ENCODE peak calls at places on chromosomes 3 and 15, in seven cellular contexts. One of them, this sample, is unnamed.

GRCh38 chr3:177374323-177374722 is 177.0 kb upstream of the TBL1XR1 start:
- DNase-seq in Daoy: no peak
- DNase-seq in nephron progenitor cell: no peak
- DNase-seq in T-cell: no peak
- DNase-seq in substantia nigra: no peak
- DNase-seq in SK-N-SH: no peak
- DNase-seq in activated CD8-positive, alpha-beta memory T cell treated with anti-CD3 and anti-CD28 coated beads, Interleukin-2, amount 10 ng/mL, durations not matched to agents 7 days and 5 days: no peak
- DNase-seq in this sample: no peak

GRCh38 chr15:87672309-87672897 is 584.1 kb downstream of the NTRK3 start:
- DNase-seq in Daoy: peak; percentile 6
- DNase-seq in nephron progenitor cell: peak; percentile 54
- DNase-seq in T-cell: no peak
- DNase-seq in substantia nigra: no peak
- DNase-seq in SK-N-SH: peak; percentile 27
- DNase-seq in activated CD8-positive, alpha-beta memory T cell treated with anti-CD3 and anti-CD28 coated beads, Interleukin-2, amount 10 ng/mL, durations not matched to agents 7 days and 5 days: no peak
- DNase-seq in this sample: no peak

GRCh38 chr3:55664387-55664786 is 177.3 kb upstream of the WNT5A start:
- DNase-seq in Daoy: no peak
- DNase-seq in nephron progenitor cell: peak; percentile 37
- DNase-seq in T-cell: peak; percentile 28
- DNase-seq in substantia nigra: no peak
- DNase-seq in SK-N-SH: no peak
- DNase-seq in activated CD8-positive, alpha-beta memory T cell treated with anti-CD3 and anti-CD28 coated beads, Interleukin-2, amount 10 ng/mL, durations not matched to agents 7 days and 5 days: no peak
- DNase-seq in this sample: no peak

GRCh38 chr15:40328711-40329240 is 5.3 kb downstream of the INAFM2 start:
- DNase-seq in Daoy: no peak
- DNase-seq in nephron progenitor cell: no peak
- DNase-seq in T-cell: no peak
- DNase-seq in substantia nigra: no peak
- DNase-seq in SK-N-SH: no peak
- DNase-seq in activated CD8-positive, alpha-beta memory T cell treated with anti-CD3 and anti-CD28 coated beads, Interleukin-2, amount 10 ng/mL, durations not matched to agents 7 days and 5 days: no peak
- DNase-seq in this sample: no peak

GRCh38 chr15:62977952-62978811 is 64.4 kb upstream of the TPM1 start:
- DNase-seq in Daoy: peak; percentile 72
- DNase-seq in nephron progenitor cell: no peak
- DNase-seq in T-cell: no peak
- DNase-seq in substantia nigra: no peak
- DNase-seq in SK-N-SH: no peak
- DNase-seq in activated CD8-positive, alpha-beta memory T cell treated with anti-CD3 and anti-CD28 coated beads, Interleukin-2, amount 10 ng/mL, durations not matched to agents 7 days and 5 days: no peak
- DNase-seq in this sample: no peak

GRCh38 chr3:59713971-59714370 is 664.1 kb upstream of the CFAP20DC start:
- DNase-seq in Daoy: no peak
- DNase-seq in nephron progenitor cell: no peak
- DNase-seq in T-cell: no peak
- DNase-seq in substantia nigra: no peak
- DNase-seq in SK-N-SH: no peak
- DNase-seq in activated CD8-positive, alpha-beta memory T cell treated with anti-CD3 and anti-CD28 coated beads, Interleukin-2, amount 10 ng/mL, durations not matched to agents 7 days and 5 days: no peak
- DNase-seq in this sample: no peak

GRCh38 chr15:78987891-78988360 is 43.1 kb upstream of the CTSH start:
- DNase-seq in Daoy: no peak
- DNase-seq in nephron progenitor cell: no peak
- DNase-seq in T-cell: no peak
- DNase-seq in substantia nigra: no peak
- DNase-seq in SK-N-SH: no peak
- DNase-seq in activated CD8-positive, alpha-beta memory T cell treated with anti-CD3 and anti-CD28 coated beads, Interleukin-2, amount 10 ng/mL, durations not matched to agents 7 days and 5 days: no peak
- DNase-seq in this sample: no peak

GRCh38 chr3:128411574-128412064 is 55.1 kb downstream of the DNAJB8 start:
- DNase-seq in Daoy: no peak
- DNase-seq in nephron progenitor cell: no peak
- DNase-seq in T-cell: no peak
- DNase-seq in substantia nigra: no peak
- DNase-seq in SK-N-SH: peak; percentile 84
- DNase-seq in activated CD8-positive, alpha-beta memory T cell treated with anti-CD3 and anti-CD28 coated beads, Interleukin-2, amount 10 ng/mL, durations not matched to agents 7 days and 5 days: no peak
- DNase-seq in this sample: no peak

GRCh38 chr3:127043041-127043641 is 60.2 kb downstream of the PLXNA1 start:
- DNase-seq in Daoy: peak; percentile 21
- DNase-seq in nephron progenitor cell: no peak
- DNase-seq in T-cell: no peak
- DNase-seq in substantia nigra: no peak
- DNase-seq in SK-N-SH: no peak
- DNase-seq in activated CD8-positive, alpha-beta memory T cell treated with anti-CD3 and anti-CD28 coated beads, Interleukin-2, amount 10 ng/mL, durations not matched to agents 7 days and 5 days: no peak
- DNase-seq in this sample: no peak

GRCh38 chr3:183058351-183058750 is 40.9 kb downstream of the MCCC1 start:
- DNase-seq in Daoy: no peak
- DNase-seq in nephron progenitor cell: no peak
- DNase-seq in T-cell: no peak
- DNase-seq in substantia nigra: no peak
- DNase-seq in SK-N-SH: no peak
- DNase-seq in activated CD8-positive, alpha-beta memory T cell treated with anti-CD3 and anti-CD28 coated beads, Interleukin-2, amount 10 ng/mL, durations not matched to agents 7 days and 5 days: no peak
- DNase-seq in this sample: no peak

GRCh38 chr3:195542261-195542660 is 864 bp downstream of the PPP1R2 start:
- DNase-seq in Daoy: no peak
- DNase-seq in nephron progenitor cell: no peak
- DNase-seq in T-cell: no peak
- DNase-seq in substantia nigra: no peak
- DNase-seq in SK-N-SH: peak; percentile 32
- DNase-seq in activated CD8-positive, alpha-beta memory T cell treated with anti-CD3 and anti-CD28 coated beads, Interleukin-2, amount 10 ng/mL, durations not matched to agents 7 days and 5 days: no peak
- DNase-seq in this sample: no peak

GRCh38 chr15:78072080-78072892 is 5.2 kb downstream of the TBC1D2B start:
- DNase-seq in Daoy: no peak
- DNase-seq in nephron progenitor cell: no peak
- DNase-seq in T-cell: peak; percentile 55
- DNase-seq in substantia nigra: peak; percentile 52
- DNase-seq in SK-N-SH: no peak
- DNase-seq in activated CD8-positive, alpha-beta memory T cell treated with anti-CD3 and anti-CD28 coated beads, Interleukin-2, amount 10 ng/mL, durations not matched to agents 7 days and 5 days: no peak
- DNase-seq in this sample: peak; percentile 76

GRCh38 chr15:88649753-88650551 is 11.1 kb downstream of the ISG20 start:
- DNase-seq in Daoy: no peak
- DNase-seq in nephron progenitor cell: no peak
- DNase-seq in T-cell: no peak
- DNase-seq in substantia nigra: no peak
- DNase-seq in SK-N-SH: no peak
- DNase-seq in activated CD8-positive, alpha-beta memory T cell treated with anti-CD3 and anti-CD28 coated beads, Interleukin-2, amount 10 ng/mL, durations not matched to agents 7 days and 5 days: peak; percentile 34
- DNase-seq in this sample: peak; percentile 15

GRCh38 chr15:90836296-90836871 is 32.0 kb upstream of the FURIN start:
- DNase-seq in Daoy: peak; percentile 66
- DNase-seq in nephron progenitor cell: no peak
- DNase-seq in T-cell: no peak
- DNase-seq in substantia nigra: no peak
- DNase-seq in SK-N-SH: no peak
- DNase-seq in activated CD8-positive, alpha-beta memory T cell treated with anti-CD3 and anti-CD28 coated beads, Interleukin-2, amount 10 ng/mL, durations not matched to agents 7 days and 5 days: no peak
- DNase-seq in this sample: no peak

GRCh38 chr3:123071146-123071545 is 4.3 kb downstream of the PDIA5 start:
- DNase-seq in Daoy: peak; percentile 59
- DNase-seq in nephron progenitor cell: no peak
- DNase-seq in T-cell: no peak
- DNase-seq in substantia nigra: no peak
- DNase-seq in SK-N-SH: peak; percentile 75
- DNase-seq in activated CD8-positive, alpha-beta memory T cell treated with anti-CD3 and anti-CD28 coated beads, Interleukin-2, amount 10 ng/mL, durations not matched to agents 7 days and 5 days: no peak
- DNase-seq in this sample: no peak

GRCh38 chr3:127074900-127075360 is 92.0 kb downstream of the PLXNA1 start:
- DNase-seq in Daoy: peak; percentile 23
- DNase-seq in nephron progenitor cell: no peak
- DNase-seq in T-cell: no peak
- DNase-seq in substantia nigra: no peak
- DNase-seq in SK-N-SH: peak; percentile 61
- DNase-seq in activated CD8-positive, alpha-beta memory T cell treated with anti-CD3 and anti-CD28 coated beads, Interleukin-2, amount 10 ng/mL, durations not matched to agents 7 days and 5 days: peak; percentile 77
- DNase-seq in this sample: no peak

GRCh38 chr3:196322-197153 is at the start of gene CHL1:
- DNase-seq in Daoy: no peak
- DNase-seq in nephron progenitor cell: peak; percentile 70
- DNase-seq in T-cell: no peak
- DNase-seq in substantia nigra: peak; percentile 26
- DNase-seq in SK-N-SH: peak; percentile 82
- DNase-seq in activated CD8-positive, alpha-beta memory T cell treated with anti-CD3 and anti-CD28 coated beads, Interleukin-2, amount 10 ng/mL, durations not matched to agents 7 days and 5 days: no peak
- DNase-seq in this sample: no peak

GRCh38 chr15:48324949-48325348 is 6.3 kb upstream of the DUT start:
- DNase-seq in Daoy: no peak
- DNase-seq in nephron progenitor cell: no peak
- DNase-seq in T-cell: no peak
- DNase-seq in substantia nigra: no peak
- DNase-seq in SK-N-SH: no peak
- DNase-seq in activated CD8-positive, alpha-beta memory T cell treated with anti-CD3 and anti-CD28 coated beads, Interleukin-2, amount 10 ng/mL, durations not matched to agents 7 days and 5 days: no peak
- DNase-seq in this sample: no peak

GRCh38 chr15:69585937-69586336 is 133.3 kb downstream of the RPLP1 start:
- DNase-seq in Daoy: no peak
- DNase-seq in nephron progenitor cell: no peak
- DNase-seq in T-cell: no peak
- DNase-seq in substantia nigra: no peak
- DNase-seq in SK-N-SH: no peak
- DNase-seq in activated CD8-positive, alpha-beta memory T cell treated with anti-CD3 and anti-CD28 coated beads, Interleukin-2, amount 10 ng/mL, durations not matched to agents 7 days and 5 days: no peak
- DNase-seq in this sample: no peak

GRCh38 chr15:68271854-68272471 is 5.6 kb upstream of the FEM1B start:
- DNase-seq in Daoy: peak; percentile 89
- DNase-seq in nephron progenitor cell: peak; percentile 15
- DNase-seq in T-cell: no peak
- DNase-seq in substantia nigra: peak; percentile 29
- DNase-seq in SK-N-SH: peak; percentile 51
- DNase-seq in activated CD8-positive, alpha-beta memory T cell treated with anti-CD3 and anti-CD28 coated beads, Interleukin-2, amount 10 ng/mL, durations not matched to agents 7 days and 5 days: no peak
- DNase-seq in this sample: no peak

GRCh38 chr3:183731611-183732010 is 34.0 kb downstream of the YEATS2 start:
- DNase-seq in Daoy: no peak
- DNase-seq in nephron progenitor cell: no peak
- DNase-seq in T-cell: no peak
- DNase-seq in substantia nigra: no peak
- DNase-seq in SK-N-SH: no peak
- DNase-seq in activated CD8-positive, alpha-beta memory T cell treated with anti-CD3 and anti-CD28 coated beads, Interleukin-2, amount 10 ng/mL, durations not matched to agents 7 days and 5 days: no peak
- DNase-seq in this sample: no peak

GRCh38 chr3:188531210-188531609 is 377.3 kb downstream of the LPP start:
- DNase-seq in Daoy: peak; percentile 71
- DNase-seq in nephron progenitor cell: no peak
- DNase-seq in T-cell: no peak
- DNase-seq in substantia nigra: no peak
- DNase-seq in SK-N-SH: no peak
- DNase-seq in activated CD8-positive, alpha-beta memory T cell treated with anti-CD3 and anti-CD28 coated beads, Interleukin-2, amount 10 ng/mL, durations not matched to agents 7 days and 5 days: no peak
- DNase-seq in this sample: no peak

GRCh38 chr15:78718257-78718656 is 77.2 kb upstream of the CHRNB4 start:
- DNase-seq in Daoy: no peak
- DNase-seq in nephron progenitor cell: no peak
- DNase-seq in T-cell: no peak
- DNase-seq in substantia nigra: no peak
- DNase-seq in SK-N-SH: no peak
- DNase-seq in activated CD8-positive, alpha-beta memory T cell treated with anti-CD3 and anti-CD28 coated beads, Interleukin-2, amount 10 ng/mL, durations not matched to agents 7 days and 5 days: no peak
- DNase-seq in this sample: no peak

GRCh38 chr15:95105229-95105628 is 873.9 kb downstream of the MCTP2 start:
- DNase-seq in Daoy: peak; percentile 38
- DNase-seq in nephron progenitor cell: no peak
- DNase-seq in T-cell: no peak
- DNase-seq in substantia nigra: no peak
- DNase-seq in SK-N-SH: no peak
- DNase-seq in activated CD8-positive, alpha-beta memory T cell treated with anti-CD3 and anti-CD28 coated beads, Interleukin-2, amount 10 ng/mL, durations not matched to agents 7 days and 5 days: no peak
- DNase-seq in this sample: no peak

GRCh38 chr3:183653209-183654064 is 18.0 kb downstream of the KLHL24 start:
- DNase-seq in Daoy: no peak
- DNase-seq in nephron progenitor cell: no peak
- DNase-seq in T-cell: no peak
- DNase-seq in substantia nigra: no peak
- DNase-seq in SK-N-SH: no peak
- DNase-seq in activated CD8-positive, alpha-beta memory T cell treated with anti-CD3 and anti-CD28 coated beads, Interleukin-2, amount 10 ng/mL, durations not matched to agents 7 days and 5 days: no peak
- DNase-seq in this sample: no peak

GRCh38 chr3:66785191-66785909 is 212.8 kb upstream of the KBTBD8 start:
- DNase-seq in Daoy: no peak
- DNase-seq in nephron progenitor cell: no peak
- DNase-seq in T-cell: no peak
- DNase-seq in substantia nigra: no peak
- DNase-seq in SK-N-SH: no peak
- DNase-seq in activated CD8-positive, alpha-beta memory T cell treated with anti-CD3 and anti-CD28 coated beads, Interleukin-2, amount 10 ng/mL, durations not matched to agents 7 days and 5 days: no peak
- DNase-seq in this sample: no peak

GRCh38 chr3:98541695-98542094 is 9.9 kb downstream of the GPR15 start:
- DNase-seq in Daoy: no peak
- DNase-seq in nephron progenitor cell: no peak
- DNase-seq in T-cell: no peak
- DNase-seq in substantia nigra: no peak
- DNase-seq in SK-N-SH: no peak
- DNase-seq in activated CD8-positive, alpha-beta memory T cell treated with anti-CD3 and anti-CD28 coated beads, Interleukin-2, amount 10 ng/mL, durations not matched to agents 7 days and 5 days: no peak
- DNase-seq in this sample: no peak

GRCh38 chr3:168021737-168022450 is 73.8 kb downstream of the GOLIM4 start:
- DNase-seq in Daoy: no peak
- DNase-seq in nephron progenitor cell: no peak
- DNase-seq in T-cell: no peak
- DNase-seq in substantia nigra: no peak
- DNase-seq in SK-N-SH: no peak
- DNase-seq in activated CD8-positive, alpha-beta memory T cell treated with anti-CD3 and anti-CD28 coated beads, Interleukin-2, amount 10 ng/mL, durations not matched to agents 7 days and 5 days: no peak
- DNase-seq in this sample: no peak

GRCh38 chr15:43118276-43118675 is 12.4 kb upstream of the UBR1 start:
- DNase-seq in Daoy: no peak
- DNase-seq in nephron progenitor cell: no peak
- DNase-seq in T-cell: no peak
- DNase-seq in substantia nigra: no peak
- DNase-seq in SK-N-SH: no peak
- DNase-seq in activated CD8-positive, alpha-beta memory T cell treated with anti-CD3 and anti-CD28 coated beads, Interleukin-2, amount 10 ng/mL, durations not matched to agents 7 days and 5 days: no peak
- DNase-seq in this sample: no peak

GRCh38 chr15:42011074-42011473 is 9.8 kb downstream of the PLA2G4E start:
- DNase-seq in Daoy: no peak
- DNase-seq in nephron progenitor cell: no peak
- DNase-seq in T-cell: no peak
- DNase-seq in substantia nigra: no peak
- DNase-seq in SK-N-SH: no peak
- DNase-seq in activated CD8-positive, alpha-beta memory T cell treated with anti-CD3 and anti-CD28 coated beads, Interleukin-2, amount 10 ng/mL, durations not matched to agents 7 days and 5 days: no peak
- DNase-seq in this sample: no peak

GRCh38 chr3:157794771-157795170 is 291.6 kb upstream of the VEPH1 start:
- DNase-seq in Daoy: no peak
- DNase-seq in nephron progenitor cell: no peak
- DNase-seq in T-cell: no peak
- DNase-seq in substantia nigra: no peak
- DNase-seq in SK-N-SH: no peak
- DNase-seq in activated CD8-positive, alpha-beta memory T cell treated with anti-CD3 and anti-CD28 coated beads, Interleukin-2, amount 10 ng/mL, durations not matched to agents 7 days and 5 days: no peak
- DNase-seq in this sample: no peak

GRCh38 chr3:44920081-44920480 is 45.7 kb downstream of the TGM4 start:
- DNase-seq in Daoy: no peak
- DNase-seq in nephron progenitor cell: no peak
- DNase-seq in T-cell: no peak
- DNase-seq in substantia nigra: no peak
- DNase-seq in SK-N-SH: no peak
- DNase-seq in activated CD8-positive, alpha-beta memory T cell treated with anti-CD3 and anti-CD28 coated beads, Interleukin-2, amount 10 ng/mL, durations not matched to agents 7 days and 5 days: no peak
- DNase-seq in this sample: no peak

GRCh38 chr3:174620138-174620537 is 239.0 kb upstream of the NAALADL2 start:
- DNase-seq in Daoy: no peak
- DNase-seq in nephron progenitor cell: no peak
- DNase-seq in T-cell: no peak
- DNase-seq in substantia nigra: no peak
- DNase-seq in SK-N-SH: no peak
- DNase-seq in activated CD8-positive, alpha-beta memory T cell treated with anti-CD3 and anti-CD28 coated beads, Interleukin-2, amount 10 ng/mL, durations not matched to agents 7 days and 5 days: no peak
- DNase-seq in this sample: no peak

GRCh38 chr3:25455316-25456232 is 27.5 kb downstream of the RARB start:
- DNase-seq in Daoy: peak; percentile 48
- DNase-seq in nephron progenitor cell: peak; percentile 34
- DNase-seq in T-cell: no peak
- DNase-seq in substantia nigra: no peak
- DNase-seq in SK-N-SH: peak; percentile 46
- DNase-seq in activated CD8-positive, alpha-beta memory T cell treated with anti-CD3 and anti-CD28 coated beads, Interleukin-2, amount 10 ng/mL, durations not matched to agents 7 days and 5 days: no peak
- DNase-seq in this sample: no peak

GRCh38 chr3:10962481-10963036 is 30.0 kb upstream of the SLC6A1 start:
- DNase-seq in Daoy: no peak
- DNase-seq in nephron progenitor cell: no peak
- DNase-seq in T-cell: no peak
- DNase-seq in substantia nigra: no peak
- DNase-seq in SK-N-SH: no peak
- DNase-seq in activated CD8-positive, alpha-beta memory T cell treated with anti-CD3 and anti-CD28 coated beads, Interleukin-2, amount 10 ng/mL, durations not matched to agents 7 days and 5 days: no peak
- DNase-seq in this sample: no peak

This sample was measured in colonic mucosa.